ENCODE peak calls at places on chromosomes 5 and 9, in six cellular contexts. X, P, F, C, V and S are unnamed samples.

GRCh38 chr5:375921-376871 is 54.7 kb downstream of the AHRR start:
- DNase-seq in X (no peak), P (no peak), F (no peak), C (no peak), V (peak), S (no peak)

GRCh38 chr5:113047234-113047633 is 70.6 kb downstream of the DCP2 start:
- DNase-seq in X (peak), P (peak), F (peak), C (no peak), V (no peak), S (peak)

GRCh38 chr5:10987881-10988504 is 227.0 kb upstream of the DAP start:
- DNase-seq in X (peak), P (peak), F (peak), C (peak), V (no peak), S (no peak)

GRCh38 chr5:59532979-59533729 is 360.4 kb downstream of the PDE4D start:
- DNase-seq in X (no peak), P (no peak), F (no peak), C (no peak), V (no peak), S (no peak)

GRCh38 chr5:84535281-84535680 is 150.6 kb upstream of the EDIL3 start:
- DNase-seq in X (no peak), P (no peak), F (no peak), C (no peak), V (no peak), S (no peak)

GRCh38 chr5:133467712-133468463 is 144.5 kb downstream of the FSTL4 start:
- DNase-seq in X (no peak), P (no peak), F (no peak), C (no peak), V (peak), S (no peak)

GRCh38 chr9:132514011-132514744 is 68.2 kb upstream of the BARHL1 start:
- DNase-seq in X (no peak), P (no peak), F (no peak), C (no peak), V (no peak), S (no peak)

GRCh38 chr9:120567874-120568273 is 12.1 kb downstream of the CDK5RAP2 start:
- DNase-seq in X (no peak), P (no peak), F (no peak), C (no peak), V (no peak), S (no peak)

GRCh38 chr9:135555203-135555602 is 6.4 kb upstream of the PAEP start:
- DNase-seq in X (no peak), P (no peak), F (no peak), C (no peak), V (no peak), S (no peak)

GRCh38 chr5:34538026-34538672 is 118.0 kb upstream of the RAI14 start:
- DNase-seq in X (no peak), P (peak), F (peak), C (peak), V (no peak), S (peak)

GRCh38 chr9:26292943-26293342 is 599.7 kb downstream of the CAAP1 start:
- DNase-seq in X (no peak), P (peak), F (peak), C (peak), V (no peak), S (peak)

GRCh38 chr5:67063791-67064190 is 132.8 kb downstream of the CD180 start:
- DNase-seq in X (no peak), P (peak), F (no peak), C (peak), V (no peak), S (peak)

GRCh38 chr5:76207122-76207521 is 123.9 kb downstream of the SV2C start:
- DNase-seq in X (no peak), P (no peak), F (no peak), C (no peak), V (no peak), S (no peak)

GRCh38 chr5:36573441-36573840 is 33.0 kb upstream of the SLC1A3 start:
- DNase-seq in X (no peak), P (peak), F (no peak), C (peak), V (no peak), S (peak)

GRCh38 chr5:72110401-72111013 is 3.2 kb downstream of the MAP1B start:
- DNase-seq in X (no peak), P (peak), F (no peak), C (no peak), V (peak), S (no peak)

GRCh38 chr5:135890867-135891266 is 4.8 kb downstream of the IL9 start:
- DNase-seq in X (no peak), P (no peak), F (no peak), C (no peak), V (no peak), S (no peak)

GRCh38 chr5:58854396-58854795 is 271.5 kb downstream of the RAB3C start:
- DNase-seq in X (no peak), P (peak), F (no peak), C (no peak), V (no peak), S (no peak)

DNA sequence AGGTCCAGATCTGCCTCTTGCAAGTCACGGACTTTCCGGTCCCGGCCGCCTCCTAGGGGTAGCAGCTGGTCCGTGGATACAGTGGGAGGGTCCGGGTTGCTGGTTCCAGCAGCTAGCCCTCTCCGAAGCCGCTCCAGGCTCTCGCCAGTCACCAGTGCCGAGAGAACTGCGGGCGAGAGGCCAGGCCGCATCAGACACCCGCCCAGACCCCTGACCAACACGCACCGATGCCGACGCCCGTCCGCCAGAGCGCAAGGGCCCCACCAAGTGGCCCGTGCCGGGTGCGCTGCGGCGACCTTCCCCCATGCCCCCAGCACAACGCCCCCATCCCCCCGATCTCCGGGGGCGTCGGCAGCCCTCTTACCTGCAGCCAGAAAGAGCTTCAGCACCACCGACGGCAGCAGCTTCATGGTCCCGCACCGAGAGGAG is 470 bp downstream of the HBEGF start:
- DNase-seq in X (peak), P (peak), F (peak), C (peak), V (peak), S (peak)
- TF ChIP-seq CTCF in X (no peak), P (peak), F (no peak), C (peak), V (peak), S (peak)

GRCh38 chr9:69820955-69821788 is 555 bp downstream of the CFAP95 start:
- DNase-seq in X (no peak), P (no peak), F (peak), C (no peak), V (no peak), S (no peak)
- H3K4me3 ChIP-seq in X (no peak), P (peak), F (no peak), C (peak), V (no peak), S (no peak)

GRCh38 chr5:42423285-42424152 is at the start of gene GHR:
- DNase-seq in X (peak), P (peak), F (peak), C (peak), V (peak), S (peak)
- TF ChIP-seq CTCF in X (peak), P (peak), F (peak), C (peak), V (peak), S (peak)

GRCh38 chr9:71814805-71815204 is 46.5 kb upstream of the CEMIP2 start:
- DNase-seq in X (no peak), P (peak), F (no peak), C (peak), V (no peak), S (peak)
- H3K4me3 ChIP-seq in X (no peak), P (no peak), F (no peak), C (no peak), V (no peak), S (no peak)